ENCODE peak calls at places on chromosomes 6 and 20, in five cellular contexts. One of them, this sample, is unnamed.

GRCh38 chr6:135624402-135625297 is 127.1 kb upstream of the AHI1 start:
- DNase-seq in HCT116: no peak
- DNase-seq in GM12878: no peak
- DNase-seq in HepG2: no peak
- DNase-seq in K562: no peak
- DNase-seq in this sample: no peak

GRCh38 chr6:27495386-27496135 is 22.7 kb upstream of the ZNF184 start:
- DNase-seq in HCT116: peak
- DNase-seq in GM12878: peak
- DNase-seq in HepG2: peak
- DNase-seq in K562: peak
- DNase-seq in this sample: peak

GRCh38 chr6:46612645-46613044 is 40.0 kb downstream of the CYP39A1 start:
- DNase-seq in HCT116: no peak
- DNase-seq in HepG2: no peak
- DNase-seq in K562: no peak
- DNase-seq in GM12878: no peak
- DNase-seq in this sample: no peak

GRCh38 chr6:170076466-170077165 is 214.3 kb downstream of the DLL1 start:
- DNase-seq in GM12878: no peak
- DNase-seq in HCT116: no peak
- DNase-seq in HepG2: no peak
- DNase-seq in K562: no peak
- DNase-seq in this sample: no peak

GRCh38 chr6:128508588-128509296 is 11.7 kb downstream of the PTPRK start:
- DNase-seq in HepG2: peak
- DNase-seq in GM12878: no peak
- DNase-seq in HCT116: peak
- DNase-seq in K562: no peak
- DNase-seq in this sample: no peak

GRCh38 chr20:15345287-15345686 is 1007.9 kb upstream of the FLRT3 start:
- DNase-seq in HCT116: no peak
- DNase-seq in GM12878: no peak
- DNase-seq in K562: no peak
- DNase-seq in HepG2: no peak
- DNase-seq in this sample: no peak

GRCh38 chr6:45461486-45461885 is 83.8 kb upstream of the SUPT3H start:
- DNase-seq in K562: no peak
- DNase-seq in GM12878: no peak
- DNase-seq in HCT116: no peak
- DNase-seq in HepG2: no peak
- DNase-seq in this sample: no peak

GRCh38 chr20:4490595-4491280 is 231.0 kb upstream of the PRND start:
- DNase-seq in HCT116: no peak
- DNase-seq in HepG2: no peak
- DNase-seq in K562: no peak
- DNase-seq in GM12878: no peak
- DNase-seq in this sample: no peak

GRCh38 chr6:110543106-110543505 is 66.7 kb upstream of the SLC22A16 start:
- DNase-seq in K562: no peak
- DNase-seq in HCT116: no peak
- DNase-seq in HepG2: no peak
- DNase-seq in GM12878: no peak
- DNase-seq in this sample: no peak

GRCh38 chr6:63476302-63476701 is 96.0 kb upstream of the LOC128125822 start:
- DNase-seq in K562: no peak
- DNase-seq in HepG2: peak
- DNase-seq in HCT116: no peak
- DNase-seq in GM12878: no peak
- DNase-seq in this sample: peak

GRCh38 chr6:16729183-16729696 is 32.0 kb downstream of the ATXN1 start:
- DNase-seq in HCT116: no peak
- DNase-seq in HepG2: peak
- DNase-seq in GM12878: no peak
- DNase-seq in K562: no peak
- DNase-seq in this sample: no peak

GRCh38 chr20:47198254-47198671 is 158.2 kb downstream of the ZMYND8 start:
- DNase-seq in GM12878: peak
- DNase-seq in HCT116: no peak
- DNase-seq in HepG2: no peak
- DNase-seq in K562: no peak
- DNase-seq in this sample: no peak

GRCh38 chr6:149454405-149454848 is 30.4 kb downstream of the ZC3H12D start:
- DNase-seq in HCT116: no peak
- DNase-seq in GM12878: no peak
- DNase-seq in K562: no peak
- DNase-seq in HepG2: no peak
- DNase-seq in this sample: no peak

GRCh38 chr20:16929756-16930155 is 181.6 kb downstream of the OTOR start:
- DNase-seq in K562: no peak
- DNase-seq in GM12878: no peak
- DNase-seq in HepG2: no peak
- DNase-seq in HCT116: no peak
- DNase-seq in this sample: no peak

GRCh38 chr6:35265523-35265922 is 6.0 kb downstream of the ZNF76 start:
- DNase-seq in K562: no peak
- DNase-seq in HCT116: no peak
- DNase-seq in HepG2: no peak
- DNase-seq in GM12878: no peak
- DNase-seq in this sample: no peak

GRCh38 chr6:168095741-168096250 is 16.8 kb upstream of the FRMD1 start:
- DNase-seq in HepG2: no peak
- DNase-seq in HCT116: no peak
- DNase-seq in GM12878: no peak
- DNase-seq in K562: no peak
- DNase-seq in this sample: no peak

GRCh38 chr6:98833101-98834059 is 994 bp upstream of the POU3F2 start:
- DNase-seq in K562: no peak
- DNase-seq in HCT116: no peak
- DNase-seq in HepG2: no peak
- DNase-seq in GM12878: no peak
- DNase-seq in this sample: peak

GRCh38 chr20:53629436-53629835 is 35.8 kb upstream of the ZNF217 start:
- DNase-seq in HCT116: no peak
- DNase-seq in GM12878: no peak
- DNase-seq in K562: no peak
- DNase-seq in HepG2: no peak
- DNase-seq in this sample: no peak

GRCh38 chr6:41021832-41022231 is 17.2 kb downstream of the UNC5CL start:
- DNase-seq in HCT116: no peak
- DNase-seq in HepG2: peak
- DNase-seq in GM12878: no peak
- DNase-seq in K562: peak
- DNase-seq in this sample: no peak

GRCh38 chr20:10236540-10237533 is 18.2 kb downstream of the SNAP25 start:
- DNase-seq in GM12878: no peak
- DNase-seq in K562: no peak
- DNase-seq in HCT116: no peak
- DNase-seq in HepG2: no peak
- DNase-seq in this sample: no peak

GRCh38 chr6:53309059-53309896 is 39.5 kb downstream of the ELOVL5 start:
- DNase-seq in HepG2: peak
- DNase-seq in HCT116: no peak
- DNase-seq in K562: peak
- DNase-seq in GM12878: peak
- DNase-seq in this sample: no peak

GRCh38 chr6:52610745-52611355 is 34.0 kb upstream of the TRAM2 start:
- DNase-seq in HepG2: peak
- DNase-seq in HCT116: peak
- DNase-seq in K562: no peak
- DNase-seq in GM12878: no peak
- DNase-seq in this sample: no peak

GRCh38 chr20:47687095-47687987 is 97.9 kb downstream of the SULF2 start:
- DNase-seq in HCT116: no peak
- DNase-seq in HepG2: no peak
- DNase-seq in K562: no peak
- DNase-seq in GM12878: no peak
- DNase-seq in this sample: no peak

GRCh38 chr6:127921982-127922381 is 21.1 kb upstream of the THEMIS start:
- DNase-seq in GM12878: no peak
- DNase-seq in HepG2: no peak
- DNase-seq in K562: no peak
- DNase-seq in HCT116: no peak
- DNase-seq in this sample: no peak

GRCh38 chr6:18585032-18585573 is 198.0 kb downstream of the RNF144B start:
- DNase-seq in GM12878: no peak
- DNase-seq in HCT116: peak
- DNase-seq in K562: peak
- DNase-seq in HepG2: peak
- DNase-seq in this sample: no peak

GRCh38 chr20:41242352-41242751 is 75.2 kb downstream of the ZHX3 start:
- DNase-seq in HepG2: peak
- DNase-seq in HCT116: no peak
- DNase-seq in GM12878: no peak
- DNase-seq in K562: peak
- DNase-seq in this sample: no peak

GRCh38 chr6:37021356-37022129 is 16.1 kb downstream of the FGD2 start:
- DNase-seq in GM12878: no peak
- DNase-seq in K562: peak
- DNase-seq in HepG2: peak
- DNase-seq in HCT116: no peak
- DNase-seq in this sample: peak

GRCh38 chr20:5600982-5601381 is 149.2 kb upstream of the SHLD1 start:
- DNase-seq in K562: no peak
- DNase-seq in HCT116: no peak
- DNase-seq in GM12878: no peak
- DNase-seq in HepG2: no peak
- DNase-seq in this sample: no peak

GRCh38 chr20:33859157-33859695 is 48.1 kb downstream of the CHMP4B start:
- DNase-seq in HCT116: no peak
- DNase-seq in GM12878: no peak
- DNase-seq in HepG2: peak
- DNase-seq in K562: no peak
- DNase-seq in this sample: no peak

GRCh38 chr6:1605822-1606532 is 3.7 kb upstream of the FOXC1 start:
- DNase-seq in HepG2: no peak
- DNase-seq in HCT116: no peak
- DNase-seq in GM12878: no peak
- DNase-seq in K562: no peak
- DNase-seq in this sample: peak
- TF ChIP-seq REST in HepG2: no peak
- TF ChIP-seq REST in HCT116: no peak
- TF ChIP-seq REST in GM12878: no peak
- TF ChIP-seq REST in K562: no peak
- TF ChIP-seq REST in this sample: no peak

DNA sequence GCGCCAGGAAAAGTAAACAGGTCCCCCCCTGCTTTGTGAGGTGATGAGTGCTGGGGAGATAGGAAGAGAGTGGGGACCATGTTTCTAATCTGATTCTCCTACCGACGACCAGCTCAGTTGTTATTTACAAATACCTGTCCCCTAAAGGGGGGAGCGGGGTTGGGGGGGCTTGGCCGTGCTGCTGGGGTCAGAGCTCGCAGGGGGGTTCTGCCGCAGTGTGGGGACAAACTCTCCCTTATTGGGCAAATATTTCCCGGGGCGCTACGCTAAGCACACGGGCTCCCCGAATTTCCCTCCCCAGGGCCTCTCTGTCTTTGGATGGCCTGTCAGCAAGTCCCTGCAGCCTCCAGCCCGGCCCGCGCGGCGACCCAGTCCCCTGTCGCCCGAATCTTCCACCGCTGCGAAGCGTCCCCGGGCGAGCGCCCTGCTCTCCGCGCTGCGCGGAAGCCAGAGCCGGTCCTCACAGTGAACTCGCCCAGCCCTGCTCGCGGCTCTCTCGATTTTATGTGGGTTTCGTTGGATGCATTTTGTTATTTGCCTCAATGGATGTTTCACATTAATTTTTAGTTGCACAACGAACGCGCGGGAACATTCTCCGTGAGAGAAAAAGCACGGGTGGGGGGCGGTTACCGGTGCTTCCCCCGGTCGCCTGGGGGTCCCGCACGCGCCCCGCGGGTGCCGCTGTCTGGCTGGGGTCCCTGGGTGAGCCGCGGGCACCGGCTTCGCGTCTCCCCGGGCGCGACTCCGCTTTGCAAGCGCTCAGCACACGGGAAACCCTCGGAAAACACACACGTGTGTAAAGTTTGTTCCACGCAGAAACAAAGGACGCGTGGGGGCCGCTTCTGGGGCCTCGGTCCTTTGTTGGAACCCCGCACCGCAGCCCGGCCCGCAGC is 1.5 kb upstream of the STX16 start:
- DNase-seq in GM12878: no peak
- DNase-seq in HCT116: no peak
- DNase-seq in HepG2: no peak
- DNase-seq in K562: no peak
- DNase-seq in this sample: peak
- TF ChIP-seq EZH2 in GM12878: no peak
- TF ChIP-seq EZH2 in HCT116: no peak
- TF ChIP-seq EZH2 in HepG2: no peak
- TF ChIP-seq EZH2 in K562: no peak
- TF ChIP-seq EZH2 in this sample: peak

GRCh38 chr6:42689371-42689770 is 33.0 kb downstream of the PRPH2 start:
- DNase-seq in K562: no peak
- DNase-seq in HepG2: no peak
- DNase-seq in GM12878: no peak
- DNase-seq in HCT116: no peak
- DNase-seq in this sample: no peak

GRCh38 chr6:42692151-42692911 is 30.1 kb downstream of the PRPH2 start:
- DNase-seq in HepG2: no peak
- DNase-seq in HCT116: peak
- DNase-seq in K562: no peak
- DNase-seq in GM12878: no peak
- DNase-seq in this sample: no peak

GRCh38 chr6:42690872-42691271 is 31.5 kb downstream of the PRPH2 start:
- DNase-seq in HCT116: no peak
- DNase-seq in K562: no peak
- DNase-seq in HepG2: no peak
- DNase-seq in GM12878: no peak
- DNase-seq in this sample: no peak

GRCh38 chr6:42693725-42694323 is 28.6 kb downstream of the PRPH2 start:
- DNase-seq in HepG2: no peak
- DNase-seq in HCT116: no peak
- DNase-seq in GM12878: no peak
- DNase-seq in K562: no peak
- DNase-seq in this sample: no peak

DNA sequence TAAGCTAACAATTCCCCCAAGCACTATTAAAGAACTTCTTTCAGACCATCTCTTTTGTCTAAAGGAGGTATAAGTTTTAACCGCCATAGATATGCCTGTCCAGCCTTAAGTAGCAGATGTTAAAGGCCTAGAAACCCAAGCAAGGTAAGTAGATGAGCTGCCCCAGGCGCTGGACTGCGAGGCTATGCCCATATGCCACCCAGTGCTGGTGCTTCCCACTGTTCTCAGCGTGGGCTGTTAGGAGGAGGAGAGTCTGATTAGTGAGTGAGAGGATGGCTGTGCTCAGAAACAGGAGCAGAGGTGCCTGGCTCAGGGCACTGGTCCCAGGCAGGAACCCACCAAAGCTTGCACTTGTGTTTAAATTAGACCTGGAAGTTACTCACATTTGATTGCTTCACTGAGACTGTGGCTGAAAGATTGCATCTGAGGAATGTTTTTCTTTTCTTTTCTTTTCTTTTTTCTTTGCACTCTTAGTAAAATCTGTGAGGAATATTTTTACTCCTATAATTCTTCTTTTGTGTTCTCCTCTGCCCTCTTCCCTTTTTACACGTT is 32.2 kb downstream of the PRPH2 start:
- DNase-seq in HepG2: no peak
- DNase-seq in HCT116: no peak
- DNase-seq in GM12878: no peak
- DNase-seq in K562: no peak
- DNase-seq in this sample: no peak
- TF ChIP-seq REST in HepG2: no peak
- TF ChIP-seq REST in HCT116: no peak
- TF ChIP-seq REST in GM12878: no peak
- TF ChIP-seq REST in K562: no peak
- TF ChIP-seq REST in this sample: no peak

GRCh38 chr6:42929088-42929927 is at the start of gene CNPY3:
- DNase-seq in K562: peak
- DNase-seq in HCT116: peak
- DNase-seq in HepG2: peak
- DNase-seq in GM12878: peak
- DNase-seq in this sample: peak
- TF ChIP-seq EZH2 in K562: no peak
- TF ChIP-seq EZH2 in HCT116: no peak
- TF ChIP-seq EZH2 in HepG2: no peak
- TF ChIP-seq EZH2 in GM12878: no peak
- TF ChIP-seq EZH2 in this sample: no peak